ENCODE peak calls at places on chromosome 2, in five cellular contexts. H, P, D, F and C are unnamed samples.
A peak's percentile ranks its signal among the peaks of the same experiment; 100 is the strongest.

GRCh38 chr2:226427538-226428307 is 371.9 kb downstream of the IRS1 start:
- DNase-seq in H (no peak), D (no peak), P (peak; percentile 56), F (no peak), C (no peak)

GRCh38 chr2:239991689-239992314 is 33.3 kb downstream of the NDUFA10 start:
- DNase-seq in H (no peak), F (no peak), D (no peak), P (peak; percentile 60), C (peak; percentile 69)

GRCh38 chr2:113058411-113058994 is 495 bp upstream of the IL36RN start:
- DNase-seq in P (no peak), H (no peak), F (no peak), D (no peak), C (no peak)

GRCh38 chr2:146532748-146533147 is 1312.1 kb upstream of the ACVR2A start:
- DNase-seq in P (no peak), D (no peak), H (no peak), F (no peak), C (no peak)

GRCh38 chr2:216362730-216363129 is 9.6 kb downstream of the MARCHF4 start:
- DNase-seq in D (no peak), F (no peak), H (no peak), P (no peak), C (no peak)

GRCh38 chr2:37156071-37156856 is 516 bp downstream of the EIF2AK2 start:
- DNase-seq in F (peak; percentile 88), D (peak; percentile 36), H (peak; percentile 21), P (peak; percentile 62), C (peak; percentile 46)

GRCh38 chr2:47772343-47772742 is 10.6 kb upstream of the MSH6 start:
- DNase-seq in D (no peak), F (no peak), H (no peak), P (no peak), C (no peak)

GRCh38 chr2:134307334-134307733 is 53.5 kb downstream of the MGAT5 start:
- DNase-seq in P (no peak), D (no peak), F (no peak), H (no peak), C (no peak)

GRCh38 chr2:175206866-175207265 is 25.4 kb upstream of the ATP5MC3 start:
- DNase-seq in H (no peak), F (no peak), P (no peak), D (no peak), C (no peak)

GRCh38 chr2:8822218-8822617 is 15.2 kb downstream of the KIDINS220 start:
- DNase-seq in H (no peak), F (no peak), D (no peak), P (no peak), C (peak; percentile 18)

GRCh38 chr2:100446696-100447095 is 23.6 kb upstream of the NMS start:
- DNase-seq in H (no peak), F (no peak), D (no peak), P (no peak), C (no peak)